ENCODE peak calls at places on chromosomes 1 and 21, in four cellular contexts. One of them, this sample, is unnamed.

GRCh38 chr1:214615111-214615510 is 12.1 kb downstream of the CENPF start:
- DNase-seq in K562: no peak
- DNase-seq in WTC11: no peak
- DNase-seq in GM12878: no peak
- DNase-seq in this sample: no peak

GRCh38 chr1:224996266-224996665 is 66.8 kb downstream of the DNAH14 start:
- DNase-seq in K562: no peak
- DNase-seq in GM12878: no peak
- DNase-seq in WTC11: no peak
- DNase-seq in this sample: no peak

GRCh38 chr21:28639742-28640141 is 352.9 kb downstream of the LTN1 start:
- DNase-seq in GM12878: no peak
- DNase-seq in K562: no peak
- DNase-seq in WTC11: no peak
- DNase-seq in this sample: no peak

GRCh38 chr21:41868062-41868710 is 11.0 kb downstream of the PRDM15 start:
- DNase-seq in GM12878: peak
- DNase-seq in WTC11: no peak
- DNase-seq in K562: no peak
- DNase-seq in this sample: no peak

GRCh38 chr1:203776636-203777035 is 11.7 kb downstream of the LAX1 start:
- DNase-seq in WTC11: no peak
- DNase-seq in GM12878: no peak
- DNase-seq in K562: peak
- DNase-seq in this sample: no peak

GRCh38 chr21:27586326-27586725 is 619.4 kb upstream of the ADAMTS5 start:
- DNase-seq in WTC11: no peak
- DNase-seq in K562: no peak
- DNase-seq in GM12878: no peak
- DNase-seq in this sample: no peak

GRCh38 chr21:40567511-40567910 is 279.4 kb downstream of the DSCAM start:
- DNase-seq in GM12878: no peak
- DNase-seq in WTC11: no peak
- DNase-seq in K562: no peak
- DNase-seq in this sample: no peak

GRCh38 chr1:243286409-243287127 is 30.7 kb downstream of the SDCCAG8 start:
- DNase-seq in WTC11: no peak
- DNase-seq in K562: no peak
- DNase-seq in GM12878: no peak
- DNase-seq in this sample: no peak

GRCh38 chr1:91883470-91883869 is 2.5 kb downstream of the TGFBR3 start:
- DNase-seq in GM12878: no peak
- DNase-seq in K562: peak
- DNase-seq in WTC11: no peak
- DNase-seq in this sample: peak

GRCh38 chr1:27525296-27526271 is 35.6 kb upstream of the WASF2 start:
- DNase-seq in WTC11: peak
- DNase-seq in GM12878: peak
- DNase-seq in K562: peak
- DNase-seq in this sample: no peak

GRCh38 chr21:26954591-26955214 is 12.2 kb downstream of the ADAMTS5 start:
- DNase-seq in GM12878: no peak
- DNase-seq in K562: no peak
- DNase-seq in WTC11: no peak
- DNase-seq in this sample: no peak

GRCh38 chr1:241647658-241648057 is 4.4 kb upstream of the WDR64 start:
- DNase-seq in GM12878: no peak
- DNase-seq in WTC11: no peak
- DNase-seq in K562: no peak
- DNase-seq in this sample: no peak

GRCh38 chr1:232705815-232706575 is 76.1 kb upstream of the SIPA1L2 start:
- DNase-seq in WTC11: no peak
- DNase-seq in K562: no peak
- DNase-seq in GM12878: no peak
- DNase-seq in this sample: no peak

GRCh38 chr21:25997788-25998611 is 172.6 kb downstream of the APP start:
- DNase-seq in K562: no peak
- DNase-seq in WTC11: peak
- DNase-seq in GM12878: no peak
- DNase-seq in this sample: peak

GRCh38 chr1:98053471-98054366 is 132.9 kb upstream of the DPYD start:
- DNase-seq in K562: peak
- DNase-seq in GM12878: no peak
- DNase-seq in WTC11: peak
- DNase-seq in this sample: peak
- TF ChIP-seq CBFB in K562: no peak
- TF ChIP-seq CBFB in GM12878: no peak
- TF ChIP-seq CBFB in WTC11: no peak
- TF ChIP-seq CBFB in this sample: no peak

GRCh38 chr1:93082313-93082712 is 3.2 kb downstream of the MTF2 start:
- DNase-seq in K562: no peak
- DNase-seq in GM12878: no peak
- DNase-seq in WTC11: no peak
- DNase-seq in this sample: no peak

GRCh38 chr1:93080424-93080823 is 1.3 kb downstream of the MTF2 start:
- DNase-seq in WTC11: no peak
- DNase-seq in K562: peak
- DNase-seq in GM12878: peak
- DNase-seq in this sample: peak

GRCh38 chr1:93081716-93082115 is 2.6 kb downstream of the MTF2 start:
- DNase-seq in K562: no peak
- DNase-seq in GM12878: no peak
- DNase-seq in WTC11: no peak
- DNase-seq in this sample: no peak

GRCh38 chr1:93078935-93079654 is at the start of gene MTF2:
- DNase-seq in GM12878: peak
- DNase-seq in K562: peak
- DNase-seq in WTC11: peak
- DNase-seq in this sample: peak

DNA sequence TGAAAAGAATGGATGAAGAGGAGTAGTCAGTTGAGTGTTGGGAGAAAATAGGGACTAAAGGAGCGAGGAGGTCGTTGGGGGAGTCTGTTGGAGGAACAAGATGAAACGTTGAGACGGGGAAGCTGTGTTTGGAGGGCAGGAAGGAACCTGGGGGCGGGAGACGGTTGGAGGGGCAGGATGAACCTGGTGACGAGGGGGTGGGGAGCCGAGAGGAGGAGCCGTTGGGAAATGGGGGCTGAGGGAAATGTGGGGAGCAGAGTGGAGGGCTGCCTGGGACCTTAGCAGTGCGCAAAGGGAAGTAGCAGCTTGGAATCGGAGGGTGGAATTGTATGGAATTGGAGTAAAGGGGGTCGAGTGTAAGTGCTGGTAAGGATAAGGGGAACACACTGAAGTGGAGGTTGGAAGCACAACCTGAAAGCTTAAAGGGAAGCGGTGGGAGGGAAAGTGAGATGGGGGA is 630 bp downstream of the MTF2 start:
- DNase-seq in WTC11: peak
- DNase-seq in GM12878: no peak
- DNase-seq in K562: peak
- DNase-seq in this sample: no peak
- TF ChIP-seq CBFB in WTC11: no peak
- TF ChIP-seq CBFB in GM12878: no peak
- TF ChIP-seq CBFB in K562: no peak
- TF ChIP-seq CBFB in this sample: no peak

DNA sequence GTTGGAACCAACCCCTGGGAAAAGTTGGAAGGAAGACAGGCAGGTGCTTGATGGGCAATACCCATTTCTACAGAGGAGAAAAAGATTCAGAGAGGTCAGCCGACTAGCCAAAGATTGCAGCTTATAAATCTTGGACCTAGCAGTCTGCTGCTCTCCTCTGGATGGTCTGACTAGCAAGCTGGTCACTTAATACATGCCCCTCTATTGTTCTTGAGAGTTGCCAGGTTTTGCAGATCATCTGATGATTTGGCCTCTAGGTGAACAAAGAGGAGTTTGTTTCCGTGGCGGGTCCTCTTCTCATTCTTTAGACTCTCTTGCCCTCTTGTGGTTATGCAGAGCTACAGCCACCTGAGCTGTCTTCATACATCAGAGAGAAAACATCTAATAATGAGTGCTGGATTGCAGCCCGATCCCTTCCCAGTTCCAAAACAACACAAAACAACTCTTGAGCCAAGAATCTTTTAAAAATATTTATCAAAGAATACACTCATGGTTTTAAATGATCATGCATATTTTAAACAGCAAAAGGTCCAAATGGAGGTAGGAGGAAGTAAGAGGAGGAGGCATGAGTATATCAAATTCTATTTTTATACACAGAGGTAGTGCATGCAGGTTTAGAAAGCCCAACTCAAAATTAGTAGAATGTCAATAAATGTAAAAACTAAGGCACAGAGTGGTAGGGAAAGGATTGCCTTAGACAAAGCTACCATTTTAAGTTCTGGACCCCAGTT is 115.7 kb downstream of the SLC30A10 start:
- DNase-seq in K562: peak
- DNase-seq in WTC11: peak
- DNase-seq in GM12878: no peak
- DNase-seq in this sample: peak
- TF ChIP-seq CBFB in K562: no peak
- TF ChIP-seq CBFB in WTC11: no peak
- TF ChIP-seq CBFB in GM12878: no peak
- TF ChIP-seq CBFB in this sample: no peak

GRCh38 chr21:43608664-43609063 is 50.6 kb downstream of the HSF2BP start:
- DNase-seq in WTC11: no peak
- DNase-seq in K562: no peak
- DNase-seq in GM12878: no peak
- DNase-seq in this sample: no peak

GRCh38 chr21:43608225-43608624 is 51.1 kb downstream of the HSF2BP start:
- DNase-seq in GM12878: no peak
- DNase-seq in K562: no peak
- DNase-seq in WTC11: no peak
- DNase-seq in this sample: no peak

GRCh38 chr21:43613755-43614638 is 45.3 kb downstream of the HSF2BP start:
- DNase-seq in K562: peak
- DNase-seq in WTC11: no peak
- DNase-seq in GM12878: peak
- DNase-seq in this sample: no peak

GRCh38 chr21:43609501-43610340 is 49.6 kb downstream of the HSF2BP start:
- DNase-seq in GM12878: no peak
- DNase-seq in K562: peak
- DNase-seq in WTC11: no peak
- DNase-seq in this sample: peak

DNA sequence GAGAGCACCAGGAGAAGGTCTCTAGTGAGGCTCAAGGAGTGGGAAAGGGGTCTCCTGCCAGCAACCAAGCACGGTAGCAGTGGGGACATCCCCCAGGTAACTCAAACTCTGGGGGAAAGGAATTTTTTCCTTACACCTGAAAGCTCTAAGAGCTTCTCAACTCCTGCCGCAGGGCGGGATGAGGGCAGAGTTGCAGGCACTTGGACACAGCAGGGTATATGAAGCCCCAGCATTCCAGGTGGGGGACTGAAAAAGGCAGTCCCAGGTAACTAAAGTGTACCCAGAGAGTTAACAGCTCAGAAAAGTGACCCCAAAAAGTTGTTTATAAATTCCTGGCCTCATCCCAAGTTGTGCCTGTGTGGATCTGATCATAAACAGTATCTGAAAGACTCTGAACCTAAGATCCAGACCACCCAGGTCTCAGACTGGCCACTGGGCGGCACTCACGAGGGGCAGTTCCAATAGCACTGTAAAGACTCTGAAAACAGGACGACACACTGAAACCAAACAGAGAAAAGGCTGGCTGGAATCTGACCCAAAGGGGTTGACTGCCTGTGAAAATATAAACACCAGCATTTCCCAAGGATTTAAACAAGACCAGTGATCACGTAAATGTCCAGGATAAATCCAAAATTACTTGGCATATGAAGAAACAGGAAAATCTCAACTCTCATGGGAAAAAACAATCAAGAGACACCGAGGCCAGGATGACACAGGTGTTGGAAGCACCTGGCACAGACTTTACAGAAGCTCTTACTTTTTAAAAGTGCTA is 47.5 kb downstream of the HSF2BP start:
- DNase-seq in GM12878: no peak
- DNase-seq in K562: peak
- DNase-seq in WTC11: peak
- DNase-seq in this sample: peak
- TF ChIP-seq CBFB in GM12878: no peak
- TF ChIP-seq CBFB in K562: no peak
- TF ChIP-seq CBFB in WTC11: no peak
- TF ChIP-seq CBFB in this sample: no peak

GRCh38 chr1:99580451-99580850 is 65.5 kb upstream of the PALMD start:
- DNase-seq in GM12878: no peak
- DNase-seq in WTC11: no peak
- DNase-seq in K562: no peak
- DNase-seq in this sample: no peak
- TF ChIP-seq CBFB in GM12878: no peak
- TF ChIP-seq CBFB in WTC11: no peak
- TF ChIP-seq CBFB in K562: no peak
- TF ChIP-seq CBFB in this sample: no peak

This sample was measured in HepG2.